ENCODE peak calls at places on chromosome 6, in four cellular contexts. B is tibial nerve, W is gastrocnemius medialis, A is H1. P is an unnamed sample.
A peak's percentile ranks its signal among the peaks of the same experiment; 100 is the strongest.

GRCh38 chr6:106757722-106758467 is 128.5 kb downstream of the QRSL1 start:
- DNase-seq in B (no peak), W (no peak), A (no peak), P (no peak)

GRCh38 chr6:106477790-106478189 is 117.3 kb downstream of the CRYBG1 start:
- DNase-seq in B (no peak), W (no peak), A (no peak), P (no peak)

GRCh38 chr6:6582111-6582510 is 6.4 kb upstream of the LY86 start:
- DNase-seq in B (no peak), W (no peak), A (no peak), P (no peak)

GRCh38 chr6:115947964-115948541 is 112.6 kb downstream of the FRK start:
- DNase-seq in B (no peak), W (no peak), A (no peak), P (no peak)

GRCh38 chr6:125910518-125910917 is 46.1 kb upstream of the HINT3 start:
- DNase-seq in B (no peak), W (no peak), A (no peak), P (no peak)

GRCh38 chr6:116779569-116780164 is 14.1 kb upstream of the FAM162B start:
- DNase-seq in B (no peak), W (no peak), A (no peak), P (no peak)

GRCh38 chr6:160042788-160043301 is 74.0 kb downstream of the IGF2R start:
- DNase-seq in B (no peak), W (no peak), A (no peak), P (no peak)

GRCh38 chr6:148240866-148241477 is 101.7 kb upstream of the SASH1 start:
- DNase-seq in B (no peak), W (no peak), A (no peak), P (no peak)

GRCh38 chr6:12748815-12749521 is 32.4 kb downstream of the PHACTR1 start:
- DNase-seq in B (no peak), W (no peak), A (peak; percentile 57), P (peak; percentile 67)

GRCh38 chr6:33081098-33081824 is 5.5 kb downstream of the HLA-DPB1 start:
- DNase-seq in B (no peak), W (no peak), A (no peak), P (no peak)

GRCh38 chr6:52573295-52573694 is 3.6 kb downstream of the TRAM2 start:
- DNase-seq in B (no peak), W (no peak), A (no peak), P (no peak)

GRCh38 chr6:159682265-159682664 is 10.8 kb downstream of the SOD2 start:
- DNase-seq in B (no peak), W (no peak), A (no peak), P (no peak)

GRCh38 chr6:19838442-19839236 is 1.5 kb downstream of the ID4 start:
- DNase-seq in B (no peak), W (no peak), A (peak; percentile 58), P (peak; percentile 67)

GRCh38 chr6:53822355-53823115 is 27.7 kb downstream of the LRRC1 start:
- DNase-seq in B (no peak), W (no peak), A (no peak), P (no peak)

GRCh38 chr6:47247227-47247797 is 62.4 kb downstream of the TNFRSF21 start:
- DNase-seq in B (no peak), W (peak; percentile 9), A (no peak), P (peak; percentile 34)

GRCh38 chr6:149335924-149336323 is 18.4 kb downstream of the TAB2 start:
- DNase-seq in B (no peak), W (peak; percentile 53), A (no peak), P (no peak)

GRCh38 chr6:21885532-21886089 is 292.1 kb downstream of the SOX4 start:
- DNase-seq in B (peak; percentile 24), W (peak; percentile 4), A (no peak), P (no peak)

GRCh38 chr6:124294572-124294971 is 490.9 kb downstream of the NKAIN2 start:
- DNase-seq in B (no peak), W (no peak), A (no peak), P (no peak)

GRCh38 chr6:53906842-53907241 is 112.0 kb downstream of the LRRC1 start:
- DNase-seq in B (no peak), W (no peak), A (no peak), P (no peak)

GRCh38 chr6:142827356-142827755 is 117.6 kb downstream of the HIVEP2 start:
- DNase-seq in B (no peak), W (no peak), A (no peak), P (peak; percentile 65)

GRCh38 chr6:6699741-6700367 is 111.3 kb downstream of the LY86 start:
- DNase-seq in B (peak; percentile 72), W (peak; percentile 35), A (no peak), P (peak; percentile 81)

GRCh38 chr6:35259946-35260626 is 551 bp downstream of the ZNF76 start:
- DNase-seq in B (peak; percentile 51), W (peak; percentile 55), A (peak; percentile 86), P (peak; percentile 94)

GRCh38 chr6:142395768-142396231 is 94.0 kb downstream of the ADGRG6 start:
- DNase-seq in B (no peak), W (no peak), A (no peak), P (no peak)

GRCh38 chr6:36368921-36369880 is 18.3 kb downstream of the ETV7 start:
- DNase-seq in B (no peak), W (peak; percentile 71), A (no peak), P (no peak)

GRCh38 chr6:108763931-108764579 is 84.2 kb upstream of the ARMC2 start:
- DNase-seq in B (no peak), W (no peak), A (no peak), P (no peak)

GRCh38 chr6:140670013-140670412 is 1295.6 kb upstream of the CITED2 start:
- DNase-seq in B (no peak), W (no peak), A (no peak), P (no peak)

GRCh38 chr6:168166627-168167026 is 87.6 kb upstream of the FRMD1 start:
- DNase-seq in B (no peak), W (no peak), A (no peak), P (no peak)

GRCh38 chr6:154447929-154448328 is 62.6 kb downstream of the CNKSR3 start:
- DNase-seq in B (no peak), W (no peak), A (no peak), P (no peak)

GRCh38 chr6:48606618-48607017 is 495.6 kb upstream of the PTCHD4 start:
- DNase-seq in B (no peak), W (no peak), A (no peak), P (no peak)

GRCh38 chr6:132512342-132512637 is 626 bp downstream of the STX7 start:
- DNase-seq in B (no peak), W (no peak), A (no peak), P (no peak)

GRCh38 chr6:33570806-33571636 is 9.1 kb downstream of the BAK1 start:
- DNase-seq in B (peak; percentile 66), W (peak; percentile 73), A (no peak), P (peak; percentile 95)

GRCh38 chr6:154931741-154932424 is 63.2 kb upstream of the TIAM2 start:
- DNase-seq in B (no peak), W (no peak), A (no peak), P (no peak)

GRCh38 chr6:8435845-8436168 is 462 bp upstream of the SLC35B3 start:
- DNase-seq in B (no peak), W (no peak), A (no peak), P (no peak)

GRCh38 chr6:90406142-90406794 is 109.6 kb upstream of the BACH2 start:
- DNase-seq in B (no peak), W (no peak), A (no peak), P (no peak)

GRCh38 chr6:34386316-34387137 is 5.9 kb downstream of the NUDT3 start:
- DNase-seq in B (no peak), W (peak; percentile 22), A (no peak), P (no peak)

GRCh38 chr6:111429571-111429970 is 53.4 kb downstream of the REV3L start:
- DNase-seq in B (no peak), W (no peak), A (no peak), P (peak; percentile 48)

GRCh38 chr6:90907931-90908655 is 321.2 kb upstream of the MAP3K7 start:
- DNase-seq in B (no peak), W (no peak), A (no peak), P (no peak)

GRCh38 chr6:917939-918338 is 225.0 kb upstream of the EXOC2 start:
- DNase-seq in B (no peak), W (no peak), A (no peak), P (no peak)

GRCh38 chr6:917296-917695 is 224.4 kb upstream of the EXOC2 start:
- DNase-seq in B (no peak), W (no peak), A (no peak), P (no peak)

GRCh38 chr6:920512-920911 is 227.6 kb upstream of the EXOC2 start:
- DNase-seq in B (no peak), W (no peak), A (no peak), P (no peak)

GRCh38 chr6:921400-921799 is 228.5 kb upstream of the EXOC2 start:
- DNase-seq in B (no peak), W (no peak), A (no peak), P (no peak)

DNA sequence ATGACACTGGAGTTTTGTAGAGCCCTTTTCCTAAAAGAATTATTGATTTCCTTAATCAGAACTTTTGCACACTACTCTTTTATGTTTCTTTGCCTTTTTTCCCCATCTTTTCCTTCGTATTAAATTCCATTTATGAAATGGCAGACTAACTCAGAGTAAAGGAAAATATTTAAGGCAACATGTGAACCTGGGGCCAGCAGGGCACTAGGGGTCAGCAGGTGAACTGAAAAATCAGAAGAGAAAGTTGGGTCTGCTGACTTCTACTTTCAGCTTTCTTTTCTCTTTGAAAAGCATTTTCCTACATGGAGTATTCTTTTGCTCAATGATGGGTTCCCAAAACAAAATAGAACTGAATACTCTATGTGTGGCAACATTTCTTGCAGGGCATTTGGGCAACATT is 226.6 kb upstream of the EXOC2 start:
- DNase-seq in B (no peak), W (no peak), A (no peak), P (no peak)
- H3K4me1 ChIP-seq in B (no peaks in the 10 kb centered on the region), W (no peaks in the 10 kb centered on the region), A (no peaks in the 10 kb centered on the region), P (no peaks in the 10 kb centered on the region)

DNA sequence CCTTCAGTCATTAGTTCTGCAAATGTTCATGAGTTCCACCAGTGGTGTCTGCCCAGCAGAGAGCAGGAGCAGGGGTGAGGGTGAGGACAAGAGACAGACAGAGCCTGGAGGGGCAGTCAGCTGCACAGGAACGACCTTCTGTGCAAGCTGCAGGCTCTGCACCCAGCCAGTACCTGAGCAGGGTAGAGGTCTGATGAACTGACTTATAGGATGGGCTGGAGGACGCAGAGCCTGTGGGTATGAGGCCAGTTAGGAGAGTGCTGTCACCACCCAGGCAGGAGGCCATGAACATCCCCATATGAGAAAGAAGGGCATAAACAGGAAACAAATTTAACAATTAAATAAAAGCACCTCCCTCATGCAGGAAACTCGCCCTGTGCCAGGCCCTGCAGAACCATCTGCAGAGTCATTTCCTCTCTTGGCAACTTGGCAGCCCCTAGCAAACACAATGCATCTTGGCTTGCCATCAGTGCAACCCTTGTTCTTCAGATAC is 17.9 kb downstream of the C6orf15 start:
- DNase-seq in B (no peak), W (no peak), A (no peak), P (no peak)
- TF ChIP-seq POLR2A in B (no peak), W (no peak), A (no peak), P (no peak)

DNA sequence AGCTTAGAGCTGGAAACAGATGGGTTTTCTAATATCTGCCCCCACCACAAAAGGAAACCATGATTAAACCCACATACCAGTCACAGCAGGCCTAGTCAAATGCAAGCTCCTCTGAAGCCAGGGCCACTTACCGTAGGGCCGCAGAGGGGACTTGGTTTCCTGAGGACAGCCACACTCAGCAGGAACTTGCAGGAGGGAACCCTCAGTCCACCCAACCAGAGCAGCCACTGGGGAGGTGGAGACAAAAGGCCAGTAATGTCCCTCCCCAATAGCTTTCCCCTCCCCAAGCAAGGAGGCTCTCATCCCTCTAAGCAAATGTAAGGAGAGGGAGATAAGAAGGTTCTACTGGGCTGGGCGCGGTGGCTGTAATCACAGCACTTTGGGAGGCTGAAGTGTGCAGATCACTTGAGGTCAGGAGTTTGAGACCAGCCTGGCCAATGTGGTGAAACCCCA is 384.4 kb upstream of the JARID2 start:
- DNase-seq in B (no peak), W (no peak), A (no peak), P (no peak)
- H3K4me1 ChIP-seq in B (no peaks in the 10 kb centered on the region), W (no peaks in the 10 kb centered on the region), A (peaks cover 15% of the 10 kb centered on the region), P (no peaks in the 10 kb centered on the region)

GRCh38 chr6:43671011-43671800 is 16.4 kb downstream of the MRPS18A start:
- DNase-seq in B (no peak), W (no peak), A (no peak), P (no peak)
- TF ChIP-seq POLR2A in B (no peak), W (no peak), A (no peak), P (no peak)